ENCODE peak calls at places on chromosomes 5 and 9, in ten cellular contexts. One of them, this sample, is unnamed.

GRCh38 chr5:68285857-68286611 is 70.5 kb downstream of the PIK3R1 start:
- DNase-seq in WTC11: no peak
- DNase-seq in progenitor cell of endocrine pancreas: no peak
- DNase-seq in IMR-90: peak; percentile 65
- DNase-seq in lower leg skin: no peak
- DNase-seq in GM12865: peak; percentile 69
- DNase-seq in neural progenitor cell: peak; percentile 65
- DNase-seq in fibroblast of lung: peak; percentile 46
- DNase-seq in upper lobe of left lung: no peak
- DNase-seq in CD4-positive, alpha-beta T cell: no peak
- DNase-seq in this sample: no peak

GRCh38 chr5:103598997-103599556 is 36.5 kb upstream of the NUDT12 start:
- DNase-seq in WTC11: no peak
- DNase-seq in progenitor cell of endocrine pancreas: no peak
- DNase-seq in IMR-90: peak; percentile 11
- DNase-seq in lower leg skin: no peak
- DNase-seq in GM12865: peak; percentile 4
- DNase-seq in neural progenitor cell: no peak
- DNase-seq in fibroblast of lung: peak; percentile 88
- DNase-seq in upper lobe of left lung: no peak
- DNase-seq in CD4-positive, alpha-beta T cell: no peak
- DNase-seq in this sample: no peak

GRCh38 chr5:170542691-170543275 is 39.0 kb downstream of the KCNIP1 start:
- DNase-seq in WTC11: no peak
- DNase-seq in progenitor cell of endocrine pancreas: no peak
- DNase-seq in IMR-90: no peak
- DNase-seq in lower leg skin: no peak
- DNase-seq in GM12865: no peak
- DNase-seq in neural progenitor cell: no peak
- DNase-seq in fibroblast of lung: no peak
- DNase-seq in upper lobe of left lung: no peak
- DNase-seq in CD4-positive, alpha-beta T cell: no peak
- DNase-seq in this sample: no peak

GRCh38 chr9:111148994-111149759 is 110.9 kb upstream of the LPAR1 start:
- DNase-seq in WTC11: no peak
- DNase-seq in progenitor cell of endocrine pancreas: no peak
- DNase-seq in IMR-90: no peak
- DNase-seq in lower leg skin: peak; percentile 37
- DNase-seq in GM12865: peak; percentile 57
- DNase-seq in neural progenitor cell: no peak
- DNase-seq in fibroblast of lung: no peak
- DNase-seq in upper lobe of left lung: no peak
- DNase-seq in CD4-positive, alpha-beta T cell: no peak
- DNase-seq in this sample: no peak

GRCh38 chr9:100426194-100426531 is 780 bp upstream of the MSANTD3 start:
- DNase-seq in WTC11: no peak
- DNase-seq in progenitor cell of endocrine pancreas: no peak
- DNase-seq in IMR-90: no peak
- DNase-seq in lower leg skin: no peak
- DNase-seq in GM12865: no peak
- DNase-seq in neural progenitor cell: no peak
- DNase-seq in fibroblast of lung: no peak
- DNase-seq in upper lobe of left lung: no peak
- DNase-seq in CD4-positive, alpha-beta T cell: no peak
- DNase-seq in this sample: no peak

GRCh38 chr5:66642538-66642937 is 46.3 kb downstream of the MAST4 start:
- DNase-seq in WTC11: no peak
- DNase-seq in progenitor cell of endocrine pancreas: no peak
- DNase-seq in IMR-90: no peak
- DNase-seq in lower leg skin: no peak
- DNase-seq in GM12865: no peak
- DNase-seq in neural progenitor cell: no peak
- DNase-seq in fibroblast of lung: no peak
- DNase-seq in upper lobe of left lung: no peak
- DNase-seq in CD4-positive, alpha-beta T cell: no peak
- DNase-seq in this sample: no peak

GRCh38 chr5:96978812-96979449 is 43.1 kb downstream of the LNPEP start:
- DNase-seq in WTC11: no peak
- DNase-seq in progenitor cell of endocrine pancreas: no peak
- DNase-seq in IMR-90: peak; percentile 78
- DNase-seq in lower leg skin: no peak
- DNase-seq in GM12865: no peak
- DNase-seq in neural progenitor cell: peak; percentile 6
- DNase-seq in fibroblast of lung: peak; percentile 57
- DNase-seq in upper lobe of left lung: no peak
- DNase-seq in CD4-positive, alpha-beta T cell: no peak
- DNase-seq in this sample: no peak

GRCh38 chr9:96122756-96123155 is 179.2 kb downstream of the HSD17B3 start:
- DNase-seq in WTC11: no peak
- DNase-seq in progenitor cell of endocrine pancreas: no peak
- DNase-seq in IMR-90: peak; percentile 58
- DNase-seq in lower leg skin: no peak
- DNase-seq in GM12865: no peak
- DNase-seq in neural progenitor cell: no peak
- DNase-seq in fibroblast of lung: peak; percentile 68
- DNase-seq in upper lobe of left lung: peak; percentile 13
- DNase-seq in CD4-positive, alpha-beta T cell: no peak
- DNase-seq in this sample: no peak

GRCh38 chr9:95116820-95117204 is 200.7 kb downstream of the FANCC start:
- DNase-seq in WTC11: no peak
- DNase-seq in progenitor cell of endocrine pancreas: no peak
- DNase-seq in IMR-90: no peak
- DNase-seq in lower leg skin: no peak
- DNase-seq in GM12865: no peak
- DNase-seq in neural progenitor cell: no peak
- DNase-seq in fibroblast of lung: no peak
- DNase-seq in upper lobe of left lung: no peak
- DNase-seq in CD4-positive, alpha-beta T cell: no peak
- DNase-seq in this sample: no peak

GRCh38 chr9:136659861-136660784 is 2.6 kb upstream of the EGFL7 start:
- DNase-seq in WTC11: no peak
- DNase-seq in progenitor cell of endocrine pancreas: no peak
- DNase-seq in IMR-90: no peak
- DNase-seq in lower leg skin: no peak
- DNase-seq in GM12865: no peak
- DNase-seq in neural progenitor cell: no peak
- DNase-seq in fibroblast of lung: no peak
- DNase-seq in upper lobe of left lung: peak; percentile 60
- DNase-seq in CD4-positive, alpha-beta T cell: no peak
- DNase-seq in this sample: no peak

GRCh38 chr5:82023530-82024095 is 51.8 kb downstream of the ATG10 start:
- DNase-seq in WTC11: no peak
- DNase-seq in progenitor cell of endocrine pancreas: no peak
- DNase-seq in IMR-90: peak; percentile 44
- DNase-seq in lower leg skin: no peak
- DNase-seq in GM12865: no peak
- DNase-seq in neural progenitor cell: no peak
- DNase-seq in fibroblast of lung: no peak
- DNase-seq in upper lobe of left lung: no peak
- DNase-seq in CD4-positive, alpha-beta T cell: no peak
- DNase-seq in this sample: no peak

GRCh38 chr9:117290809-117291208 is 124.0 kb downstream of the ASTN2 start:
- DNase-seq in WTC11: no peak
- DNase-seq in progenitor cell of endocrine pancreas: no peak
- DNase-seq in IMR-90: peak; percentile 4
- DNase-seq in lower leg skin: no peak
- DNase-seq in GM12865: no peak
- DNase-seq in neural progenitor cell: no peak
- DNase-seq in fibroblast of lung: peak; percentile 21
- DNase-seq in upper lobe of left lung: no peak
- DNase-seq in CD4-positive, alpha-beta T cell: no peak
- DNase-seq in this sample: no peak

GRCh38 chr9:117293199-117294114 is 121.4 kb downstream of the ASTN2 start:
- DNase-seq in WTC11: no peak
- DNase-seq in progenitor cell of endocrine pancreas: no peak
- DNase-seq in IMR-90: no peak
- DNase-seq in lower leg skin: no peak
- DNase-seq in GM12865: no peak
- DNase-seq in neural progenitor cell: no peak
- DNase-seq in fibroblast of lung: no peak
- DNase-seq in upper lobe of left lung: no peak
- DNase-seq in CD4-positive, alpha-beta T cell: no peak
- DNase-seq in this sample: no peak

GRCh38 chr9:117290306-117290705 is 124.6 kb downstream of the ASTN2 start:
- DNase-seq in WTC11: no peak
- DNase-seq in progenitor cell of endocrine pancreas: no peak
- DNase-seq in IMR-90: no peak
- DNase-seq in lower leg skin: no peak
- DNase-seq in GM12865: no peak
- DNase-seq in neural progenitor cell: no peak
- DNase-seq in fibroblast of lung: no peak
- DNase-seq in upper lobe of left lung: no peak
- DNase-seq in CD4-positive, alpha-beta T cell: no peak
- DNase-seq in this sample: no peak

GRCh38 chr9:117286245-117286644 is 128.6 kb downstream of the ASTN2 start:
- DNase-seq in WTC11: no peak
- DNase-seq in progenitor cell of endocrine pancreas: no peak
- DNase-seq in IMR-90: no peak
- DNase-seq in lower leg skin: no peak
- DNase-seq in GM12865: no peak
- DNase-seq in neural progenitor cell: no peak
- DNase-seq in fibroblast of lung: no peak
- DNase-seq in upper lobe of left lung: peak; percentile 35
- DNase-seq in CD4-positive, alpha-beta T cell: no peak
- DNase-seq in this sample: no peak

GRCh38 chr9:117291223-117291622 is 123.6 kb downstream of the ASTN2 start:
- DNase-seq in WTC11: no peak
- DNase-seq in progenitor cell of endocrine pancreas: no peak
- DNase-seq in IMR-90: no peak
- DNase-seq in lower leg skin: no peak
- DNase-seq in GM12865: no peak
- DNase-seq in neural progenitor cell: no peak
- DNase-seq in fibroblast of lung: no peak
- DNase-seq in upper lobe of left lung: peak; percentile 54
- DNase-seq in CD4-positive, alpha-beta T cell: no peak
- DNase-seq in this sample: no peak
- TF ChIP-seq CTCF in WTC11: no peak
- TF ChIP-seq CTCF in progenitor cell of endocrine pancreas: no peak
- TF ChIP-seq CTCF in IMR-90: no peak
- TF ChIP-seq CTCF in lower leg skin: no peak
- TF ChIP-seq CTCF in GM12865: no peak
- TF ChIP-seq CTCF in neural progenitor cell: no peak
- TF ChIP-seq CTCF in fibroblast of lung: no peak
- TF ChIP-seq CTCF in upper lobe of left lung: no peak
- TF ChIP-seq CTCF in CD4-positive, alpha-beta T cell: no peak
- TF ChIP-seq CTCF in this sample: no peak

GRCh38 chr9:90893706-90894105 is 92.1 kb downstream of the SYK start:
- DNase-seq in WTC11: no peak
- DNase-seq in progenitor cell of endocrine pancreas: no peak
- DNase-seq in IMR-90: no peak
- DNase-seq in lower leg skin: no peak
- DNase-seq in GM12865: no peak
- DNase-seq in neural progenitor cell: no peak
- DNase-seq in fibroblast of lung: no peak
- DNase-seq in upper lobe of left lung: no peak
- DNase-seq in CD4-positive, alpha-beta T cell: no peak
- DNase-seq in this sample: peak; percentile 19

GRCh38 chr9:90891656-90892055 is 90.0 kb downstream of the SYK start:
- DNase-seq in WTC11: no peak
- DNase-seq in progenitor cell of endocrine pancreas: no peak
- DNase-seq in IMR-90: peak; percentile 8
- DNase-seq in lower leg skin: no peak
- DNase-seq in GM12865: no peak
- DNase-seq in neural progenitor cell: no peak
- DNase-seq in fibroblast of lung: no peak
- DNase-seq in upper lobe of left lung: no peak
- DNase-seq in CD4-positive, alpha-beta T cell: no peak
- DNase-seq in this sample: no peak

GRCh38 chr9:90894956-90895687 is 93.5 kb downstream of the SYK start:
- DNase-seq in WTC11: peak; percentile 49
- DNase-seq in progenitor cell of endocrine pancreas: no peak
- DNase-seq in IMR-90: no peak
- DNase-seq in lower leg skin: peak; percentile 34
- DNase-seq in GM12865: no peak
- DNase-seq in neural progenitor cell: peak; percentile 45
- DNase-seq in fibroblast of lung: no peak
- DNase-seq in upper lobe of left lung: no peak
- DNase-seq in CD4-positive, alpha-beta T cell: no peak
- DNase-seq in this sample: no peak

GRCh38 chr9:90888941-90889340 is 87.3 kb downstream of the SYK start:
- DNase-seq in WTC11: no peak
- DNase-seq in progenitor cell of endocrine pancreas: no peak
- DNase-seq in IMR-90: no peak
- DNase-seq in lower leg skin: no peak
- DNase-seq in GM12865: no peak
- DNase-seq in neural progenitor cell: no peak
- DNase-seq in fibroblast of lung: no peak
- DNase-seq in upper lobe of left lung: no peak
- DNase-seq in CD4-positive, alpha-beta T cell: no peak
- DNase-seq in this sample: no peak

DNA sequence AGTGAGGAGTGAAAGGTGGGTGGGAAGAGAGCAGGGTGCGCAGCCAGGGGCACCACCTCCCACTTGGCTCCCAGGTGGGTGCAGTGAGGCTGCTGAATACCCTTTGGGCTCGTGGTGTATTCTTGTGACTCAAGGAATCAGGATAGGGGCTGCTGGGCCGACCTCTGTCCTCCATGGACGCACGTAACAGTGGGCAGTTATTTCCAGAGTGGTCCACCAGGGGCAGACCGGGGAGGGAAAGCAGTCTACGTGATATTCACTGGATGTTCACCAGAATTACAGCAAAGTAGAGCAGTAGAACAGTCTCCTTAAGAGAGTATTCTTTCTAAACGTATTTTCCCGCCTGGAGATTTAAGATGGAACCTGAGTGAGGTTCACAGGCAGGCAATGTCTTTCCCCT is 88.5 kb downstream of the SYK start:
- DNase-seq in WTC11: peak; percentile 54
- DNase-seq in progenitor cell of endocrine pancreas: no peak
- DNase-seq in IMR-90: no peak
- DNase-seq in lower leg skin: no peak
- DNase-seq in GM12865: no peak
- DNase-seq in neural progenitor cell: peak; percentile 42
- DNase-seq in fibroblast of lung: no peak
- DNase-seq in upper lobe of left lung: no peak
- DNase-seq in CD4-positive, alpha-beta T cell: no peak
- DNase-seq in this sample: peak; percentile 26
- TF ChIP-seq CTCF in WTC11: peak; percentile 25
- TF ChIP-seq CTCF in progenitor cell of endocrine pancreas: peak; percentile 54
- TF ChIP-seq CTCF in IMR-90: no peak
- TF ChIP-seq CTCF in lower leg skin: no peak
- TF ChIP-seq CTCF in GM12865: no peak
- TF ChIP-seq CTCF in neural progenitor cell: peak; percentile 51
- TF ChIP-seq CTCF in fibroblast of lung: peak; percentile 16
- TF ChIP-seq CTCF in upper lobe of left lung: no peak
- TF ChIP-seq CTCF in CD4-positive, alpha-beta T cell: no peak
- TF ChIP-seq CTCF in this sample: no peak

GRCh38 chr5:43036856-43037711 is 3.0 kb downstream of the ANXA2R start:
- DNase-seq in WTC11: no peak
- DNase-seq in progenitor cell of endocrine pancreas: no peak
- DNase-seq in IMR-90: peak; percentile 59
- DNase-seq in lower leg skin: no peak
- DNase-seq in GM12865: no peak
- DNase-seq in neural progenitor cell: peak; percentile 59
- DNase-seq in fibroblast of lung: peak; percentile 64
- DNase-seq in upper lobe of left lung: peak; percentile 24
- DNase-seq in CD4-positive, alpha-beta T cell: no peak
- DNase-seq in this sample: no peak
- TF ChIP-seq CTCF in WTC11: no peak
- TF ChIP-seq CTCF in progenitor cell of endocrine pancreas: no peak
- TF ChIP-seq CTCF in IMR-90: no peak
- TF ChIP-seq CTCF in lower leg skin: no peak
- TF ChIP-seq CTCF in GM12865: no peak
- TF ChIP-seq CTCF in neural progenitor cell: no peak
- TF ChIP-seq CTCF in fibroblast of lung: no peak
- TF ChIP-seq CTCF in upper lobe of left lung: no peak
- TF ChIP-seq CTCF in CD4-positive, alpha-beta T cell: no peak
- TF ChIP-seq CTCF in this sample: no peak

GRCh38 chr5:177377851-177378776 is 6.1 kb upstream of the SLC34A1 start:
- DNase-seq in WTC11: no peak
- DNase-seq in progenitor cell of endocrine pancreas: no peak
- DNase-seq in IMR-90: no peak
- DNase-seq in lower leg skin: no peak
- DNase-seq in GM12865: no peak
- DNase-seq in neural progenitor cell: no peak
- DNase-seq in fibroblast of lung: no peak
- DNase-seq in upper lobe of left lung: no peak
- DNase-seq in CD4-positive, alpha-beta T cell: no peak
- DNase-seq in this sample: no peak
- TF ChIP-seq CTCF in WTC11: no peak
- TF ChIP-seq CTCF in progenitor cell of endocrine pancreas: no peak
- TF ChIP-seq CTCF in IMR-90: no peak
- TF ChIP-seq CTCF in lower leg skin: no peak
- TF ChIP-seq CTCF in GM12865: no peak
- TF ChIP-seq CTCF in neural progenitor cell: peak; percentile 14
- TF ChIP-seq CTCF in fibroblast of lung: no peak
- TF ChIP-seq CTCF in upper lobe of left lung: no peak
- TF ChIP-seq CTCF in CD4-positive, alpha-beta T cell: no peak
- TF ChIP-seq CTCF in this sample: no peak

This sample was measured in mesothelial cell of epicardium.